ENCODE peak calls at places on chromosome 15, in four cellular contexts. One of them, this sample, is unnamed.

GRCh38 chr15:70722266-70723123 is 40.9 kb downstream of the UACA start:
- DNase-seq in endothelial cell: no peak
- DNase-seq in Panc1: no peak
- DNase-seq in heart right ventricle: no peak
- DNase-seq in this sample: no peak

GRCh38 chr15:79230766-79231165 is 51.8 kb upstream of the ANKRD34C start:
- DNase-seq in endothelial cell: no peak
- DNase-seq in Panc1: no peak
- DNase-seq in heart right ventricle: no peak
- DNase-seq in this sample: no peak

GRCh38 chr15:65981837-65982696 is 112.8 kb downstream of the RAB11A start:
- DNase-seq in endothelial cell: peak; percentile 52
- DNase-seq in Panc1: no peak
- DNase-seq in heart right ventricle: no peak
- DNase-seq in this sample: no peak

GRCh38 chr15:89383635-89384604 is 49.3 kb upstream of the POLG start:
- DNase-seq in endothelial cell: no peak
- DNase-seq in Panc1: no peak
- DNase-seq in heart right ventricle: peak; percentile 56
- DNase-seq in this sample: no peak

GRCh38 chr15:77781131-77782051 is 148.7 kb upstream of the LINGO1 start:
- DNase-seq in endothelial cell: no peak
- DNase-seq in Panc1: no peak
- DNase-seq in heart right ventricle: no peak
- DNase-seq in this sample: no peak

GRCh38 chr15:69987492-69988482 is 109.9 kb downstream of the TLE3 start:
- DNase-seq in endothelial cell: no peak
- DNase-seq in Panc1: peak; percentile 39
- DNase-seq in heart right ventricle: no peak
- DNase-seq in this sample: no peak

GRCh38 chr15:34055868-34056595 is 17.0 kb upstream of the AVEN start:
- DNase-seq in endothelial cell: no peak
- DNase-seq in Panc1: no peak
- DNase-seq in heart right ventricle: no peak
- DNase-seq in this sample: no peak

GRCh38 chr15:63978511-63979226 is 67.6 kb downstream of the DAPK2 start:
- DNase-seq in endothelial cell: no peak
- DNase-seq in Panc1: no peak
- DNase-seq in heart right ventricle: peak; percentile 64
- DNase-seq in this sample: no peak

GRCh38 chr15:29942548-29942947 is 120.3 kb upstream of the TJP1 start:
- DNase-seq in endothelial cell: no peak
- DNase-seq in Panc1: no peak
- DNase-seq in heart right ventricle: no peak
- DNase-seq in this sample: no peak

GRCh38 chr15:29944925-29945324 is 122.7 kb upstream of the TJP1 start:
- DNase-seq in endothelial cell: no peak
- DNase-seq in Panc1: no peak
- DNase-seq in heart right ventricle: no peak
- DNase-seq in this sample: no peak

GRCh38 chr15:29938701-29939340 is 116.6 kb upstream of the TJP1 start:
- DNase-seq in endothelial cell: peak; percentile 34
- DNase-seq in Panc1: no peak
- DNase-seq in heart right ventricle: no peak
- DNase-seq in this sample: no peak

GRCh38 chr15:29939404-29939803 is 117.1 kb upstream of the TJP1 start:
- DNase-seq in endothelial cell: no peak
- DNase-seq in Panc1: no peak
- DNase-seq in heart right ventricle: no peak
- DNase-seq in this sample: no peak

GRCh38 chr15:29942144-29942543 is 119.9 kb upstream of the TJP1 start:
- DNase-seq in endothelial cell: peak; percentile 30
- DNase-seq in Panc1: no peak
- DNase-seq in heart right ventricle: no peak
- DNase-seq in this sample: no peak
- TF ChIP-seq CTCF in endothelial cell: peak; percentile 24
- TF ChIP-seq CTCF in Panc1: peak; percentile 58
- TF ChIP-seq CTCF in heart right ventricle: peak; percentile 51
- TF ChIP-seq CTCF in this sample: no peak

GRCh38 chr15:96764501-96764900 is 434.0 kb downstream of the NR2F2 start:
- DNase-seq in endothelial cell: no peak
- DNase-seq in Panc1: no peak
- DNase-seq in heart right ventricle: no peak
- DNase-seq in this sample: no peak
- TF ChIP-seq CTCF in endothelial cell: no peak
- TF ChIP-seq CTCF in Panc1: no peak
- TF ChIP-seq CTCF in heart right ventricle: no peak
- TF ChIP-seq CTCF in this sample: no peak

GRCh38 chr15:67383903-67384302 is 129.3 kb downstream of the IQCH start:
- DNase-seq in endothelial cell: no peak
- DNase-seq in Panc1: no peak
- DNase-seq in heart right ventricle: no peak
- DNase-seq in this sample: no peak
- TF ChIP-seq CTCF in endothelial cell: no peak
- TF ChIP-seq CTCF in Panc1: peak; percentile 33
- TF ChIP-seq CTCF in heart right ventricle: no peak
- TF ChIP-seq CTCF in this sample: no peak

DNA sequence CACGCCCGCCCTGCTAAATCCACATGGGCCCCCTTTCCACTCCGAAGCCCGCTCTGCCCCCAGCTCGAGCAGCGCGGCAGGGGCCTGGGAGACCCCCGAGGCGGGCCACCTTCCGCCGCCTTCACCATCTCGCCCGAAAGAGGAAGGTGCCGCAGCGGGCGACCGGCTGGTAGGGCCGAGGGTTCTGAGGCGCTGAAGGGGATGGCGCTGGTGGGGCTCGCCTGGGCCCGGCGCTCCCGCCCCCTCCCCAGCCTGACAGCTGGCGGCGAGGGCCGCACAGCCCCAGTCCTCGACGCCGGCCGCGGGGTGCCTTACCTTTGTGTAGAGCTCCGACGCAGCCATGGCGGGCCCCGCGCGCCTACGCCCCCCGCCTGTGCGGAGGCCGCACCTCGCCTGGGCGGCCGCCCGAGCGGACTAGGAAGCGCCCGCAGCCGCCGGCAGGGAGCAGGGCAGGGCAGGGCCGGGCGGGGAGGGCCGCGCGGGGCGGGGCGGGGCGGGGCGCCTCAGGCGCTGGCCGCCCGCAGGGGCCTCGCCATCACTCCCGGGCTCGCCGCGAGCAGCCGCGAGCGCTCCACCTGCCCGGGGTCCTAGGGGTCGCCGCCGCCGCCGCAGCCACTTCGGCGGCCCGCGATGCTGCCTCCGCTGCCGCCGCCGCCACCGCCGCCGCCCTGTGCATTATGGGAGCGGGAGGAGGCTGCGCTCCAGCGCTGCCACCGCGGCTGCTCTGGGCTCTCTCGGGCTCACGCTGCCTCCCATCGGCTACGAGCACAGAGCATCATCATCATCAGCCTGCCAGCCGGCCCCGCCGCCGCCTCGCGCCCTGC is at the start of gene MYO5A:
- DNase-seq in endothelial cell: peak; percentile 61
- DNase-seq in Panc1: no peak
- DNase-seq in heart right ventricle: peak; percentile 60
- DNase-seq in this sample: peak; percentile 61
- TF ChIP-seq CTCF in endothelial cell: no peak
- TF ChIP-seq CTCF in Panc1: peak; percentile 64
- TF ChIP-seq CTCF in heart right ventricle: peak; percentile 47
- TF ChIP-seq CTCF in this sample: no peak

GRCh38 chr15:48717458-48717857 is 71.9 kb upstream of the FBN1 start:
- DNase-seq in endothelial cell: no peak
- DNase-seq in Panc1: no peak
- DNase-seq in heart right ventricle: no peak
- DNase-seq in this sample: no peak
- TF ChIP-seq CTCF in endothelial cell: no peak
- TF ChIP-seq CTCF in Panc1: no peak
- TF ChIP-seq CTCF in heart right ventricle: no peak
- TF ChIP-seq CTCF in this sample: no peak

GRCh38 chr15:101429646-101430045 is 59.9 kb downstream of the PCSK6 start:
- DNase-seq in endothelial cell: no peak
- DNase-seq in Panc1: no peak
- DNase-seq in heart right ventricle: no peak
- DNase-seq in this sample: no peak
- TF ChIP-seq CTCF in endothelial cell: no peak
- TF ChIP-seq CTCF in Panc1: no peak
- TF ChIP-seq CTCF in heart right ventricle: no peak
- TF ChIP-seq CTCF in this sample: no peak